ENCODE peak calls at places on chromosomes 1 and 21, in six cellular contexts. One of them, this sample, is unnamed.

GRCh38 chr1:24874611-24875225 is 55.4 kb downstream of the RUNX3 start:
- DNase-seq in K562: no peak
- DNase-seq in GM12878: no peak
- DNase-seq in HepG2: no peak
- DNase-seq in HCT116: no peak
- DNase-seq in H1: peak
- DNase-seq in this sample: no peak

GRCh38 chr1:157105988-157106812 is 6.6 kb upstream of the ETV3L start:
- DNase-seq in H1: no peak
- DNase-seq in GM12878: peak
- DNase-seq in HCT116: no peak
- DNase-seq in K562: no peak
- DNase-seq in HepG2: no peak
- DNase-seq in this sample: no peak

GRCh38 chr1:38991638-38992449 is 768 bp downstream of the AKIRIN1 start:
- DNase-seq in H1: no peak
- DNase-seq in K562: peak
- DNase-seq in HepG2: no peak
- DNase-seq in HCT116: no peak
- DNase-seq in GM12878: no peak
- DNase-seq in this sample: no peak

GRCh38 chr1:84859866-84860265 is 33.1 kb downstream of the LPAR3 start:
- DNase-seq in HCT116: no peak
- DNase-seq in HepG2: no peak
- DNase-seq in GM12878: no peak
- DNase-seq in H1: no peak
- DNase-seq in K562: no peak
- DNase-seq in this sample: no peak

GRCh38 chr1:8182034-8182761 is 135.7 kb upstream of the SLC45A1 start:
- DNase-seq in GM12878: peak
- DNase-seq in K562: no peak
- DNase-seq in HepG2: peak
- DNase-seq in HCT116: peak
- DNase-seq in H1: no peak
- DNase-seq in this sample: no peak

GRCh38 chr21:45339430-45340405 is 52.0 kb upstream of the POFUT2 start:
- DNase-seq in HCT116: no peak
- DNase-seq in H1: no peak
- DNase-seq in HepG2: no peak
- DNase-seq in K562: no peak
- DNase-seq in GM12878: no peak
- DNase-seq in this sample: no peak

GRCh38 chr1:201172999-201173610 is 17.5 kb upstream of the IGFN1 start:
- DNase-seq in H1: no peak
- DNase-seq in HCT116: no peak
- DNase-seq in K562: no peak
- DNase-seq in GM12878: no peak
- DNase-seq in HepG2: no peak
- DNase-seq in this sample: no peak

GRCh38 chr1:999797-1000356 is at the start of gene HES4:
- DNase-seq in GM12878: no peak
- DNase-seq in K562: peak
- DNase-seq in HepG2: peak
- DNase-seq in H1: peak
- DNase-seq in HCT116: peak
- DNase-seq in this sample: peak

GRCh38 chr1:73813726-73814125 is 384.2 kb downstream of the LRRIQ3 start:
- DNase-seq in HepG2: no peak
- DNase-seq in HCT116: no peak
- DNase-seq in GM12878: no peak
- DNase-seq in K562: no peak
- DNase-seq in H1: no peak
- DNase-seq in this sample: no peak

GRCh38 chr1:206471415-206471801 is 1.1 kb downstream of the IKBKE start:
- DNase-seq in K562: no peak
- DNase-seq in HCT116: no peak
- DNase-seq in HepG2: no peak
- DNase-seq in H1: no peak
- DNase-seq in GM12878: no peak
- DNase-seq in this sample: no peak

GRCh38 chr1:98903726-98904125 is 100.9 kb downstream of the PLPPR5 start:
- DNase-seq in HCT116: no peak
- DNase-seq in H1: no peak
- DNase-seq in GM12878: no peak
- DNase-seq in K562: no peak
- DNase-seq in HepG2: no peak
- DNase-seq in this sample: no peak

GRCh38 chr1:202586018-202586821 is 124.0 kb downstream of the SYT2 start:
- DNase-seq in HCT116: no peak
- DNase-seq in H1: no peak
- DNase-seq in K562: no peak
- DNase-seq in HepG2: peak
- DNase-seq in GM12878: peak
- DNase-seq in this sample: no peak

GRCh38 chr1:31390071-31390470 is 17.2 kb upstream of the FABP3 start:
- DNase-seq in K562: no peak
- DNase-seq in HCT116: no peak
- DNase-seq in GM12878: no peak
- DNase-seq in HepG2: no peak
- DNase-seq in H1: no peak
- DNase-seq in this sample: no peak

GRCh38 chr1:8317647-8318360 is at the start of gene SLC45A1:
- DNase-seq in H1: peak
- DNase-seq in K562: peak
- DNase-seq in HCT116: peak
- DNase-seq in HepG2: no peak
- DNase-seq in GM12878: no peak
- DNase-seq in this sample: no peak

GRCh38 chr1:93758842-93759515 is 77.3 kb upstream of the BCAR3 start:
- DNase-seq in HepG2: peak
- DNase-seq in K562: no peak
- DNase-seq in GM12878: no peak
- DNase-seq in HCT116: no peak
- DNase-seq in H1: no peak
- DNase-seq in this sample: no peak

GRCh38 chr1:82503805-82504204 is 703.1 kb downstream of the ADGRL2 start:
- DNase-seq in H1: no peak
- DNase-seq in K562: no peak
- DNase-seq in HepG2: no peak
- DNase-seq in GM12878: no peak
- DNase-seq in HCT116: no peak
- DNase-seq in this sample: no peak

GRCh38 chr1:192475329-192475728 is 100.2 kb upstream of the RGS1 start:
- DNase-seq in HepG2: no peak
- DNase-seq in HCT116: no peak
- DNase-seq in K562: no peak
- DNase-seq in H1: no peak
- DNase-seq in GM12878: no peak
- DNase-seq in this sample: no peak
- TF ChIP-seq ZNF274 in HepG2: no peak
- TF ChIP-seq ZNF274 in HCT116: no peak
- TF ChIP-seq ZNF274 in K562: no peak
- TF ChIP-seq ZNF274 in H1: no peak
- TF ChIP-seq ZNF274 in GM12878: no peak
- TF ChIP-seq ZNF274 in this sample: no peak

DNA sequence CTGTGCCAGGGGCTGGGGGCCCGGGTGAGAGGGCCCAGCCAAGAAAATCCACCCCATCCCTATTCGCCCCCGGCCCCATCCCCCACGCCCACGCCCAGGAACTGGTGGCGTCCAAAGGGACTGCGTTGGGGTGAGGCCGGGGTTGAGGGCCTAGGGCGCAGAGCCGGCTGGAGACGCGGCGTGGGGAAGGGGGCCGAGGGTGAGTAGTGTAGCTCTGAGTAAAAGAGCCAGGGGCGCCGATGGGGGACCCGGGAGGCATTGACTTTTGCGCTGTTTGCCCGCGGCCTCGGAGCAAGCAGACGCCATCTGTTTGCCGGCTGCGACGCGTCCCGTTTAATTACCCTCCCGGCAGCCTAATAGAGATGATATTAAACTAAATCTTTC is 3.5 kb upstream of the DMRTA2 start:
- DNase-seq in H1: peak
- DNase-seq in HepG2: no peak
- DNase-seq in GM12878: no peak
- DNase-seq in K562: no peak
- DNase-seq in HCT116: no peak
- DNase-seq in this sample: no peak
- TF ChIP-seq ZNF274 in H1: no peak
- TF ChIP-seq ZNF274 in HepG2: no peak
- TF ChIP-seq ZNF274 in GM12878: no peak
- TF ChIP-seq ZNF274 in K562: no peak
- TF ChIP-seq ZNF274 in HCT116: no peak
- TF ChIP-seq ZNF274 in this sample: no peak

DNA sequence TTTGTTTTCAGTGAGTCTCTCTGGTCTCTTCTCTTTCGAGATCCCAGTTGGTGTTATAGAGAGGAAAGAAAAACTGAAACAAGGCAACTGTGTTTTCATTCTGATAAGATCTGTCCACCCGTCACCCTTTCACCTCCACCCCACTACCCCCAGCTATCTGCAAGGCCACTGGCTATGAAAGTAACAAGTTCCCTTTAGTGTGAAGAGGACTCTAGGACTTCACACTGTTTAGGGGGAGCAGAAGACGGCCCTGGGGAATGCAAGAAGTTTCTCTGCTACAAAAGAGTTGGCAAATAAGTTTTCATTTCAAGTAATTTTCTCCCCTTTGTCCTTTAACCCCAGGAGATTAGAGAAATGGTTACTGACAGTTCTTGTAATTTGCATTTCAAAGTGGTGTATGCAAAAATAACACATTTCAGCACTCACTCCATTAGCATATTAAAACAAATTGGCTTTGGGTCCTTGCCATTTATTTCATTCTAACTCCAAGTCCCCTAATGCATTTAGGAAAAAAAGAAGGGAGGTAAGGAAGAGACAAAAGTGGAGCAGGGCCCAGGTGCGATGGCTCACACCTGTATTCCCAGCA is 79.6 kb upstream of the PPM1J start:
- DNase-seq in K562: peak
- DNase-seq in HCT116: no peak
- DNase-seq in GM12878: no peak
- DNase-seq in H1: no peak
- DNase-seq in HepG2: no peak
- DNase-seq in this sample: no peak
- TF ChIP-seq ZNF274 in K562: no peak
- TF ChIP-seq ZNF274 in HCT116: no peak
- TF ChIP-seq ZNF274 in GM12878: no peak
- TF ChIP-seq ZNF274 in H1: no peak
- TF ChIP-seq ZNF274 in HepG2: no peak
- TF ChIP-seq ZNF274 in this sample: no peak

GRCh38 chr21:32278068-32278467 is 781 bp downstream of the MIS18A start:
- DNase-seq in HCT116: no peak
- DNase-seq in H1: no peak
- DNase-seq in HepG2: no peak
- DNase-seq in GM12878: no peak
- DNase-seq in K562: no peak
- DNase-seq in this sample: no peak

GRCh38 chr21:32283001-32283400 is 4.2 kb upstream of the MIS18A start:
- DNase-seq in HepG2: no peak
- DNase-seq in K562: no peak
- DNase-seq in GM12878: no peak
- DNase-seq in H1: no peak
- DNase-seq in HCT116: no peak
- DNase-seq in this sample: no peak

GRCh38 chr21:32278518-32279376 is at the start of gene MIS18A:
- DNase-seq in HepG2: peak
- DNase-seq in H1: peak
- DNase-seq in GM12878: peak
- DNase-seq in HCT116: peak
- DNase-seq in K562: peak
- DNase-seq in this sample: peak

GRCh38 chr21:32279377-32279680 is 480 bp upstream of the MIS18A start:
- DNase-seq in K562: no peak
- DNase-seq in GM12878: no peak
- DNase-seq in HCT116: no peak
- DNase-seq in H1: no peak
- DNase-seq in HepG2: no peak
- DNase-seq in this sample: no peak

DNA sequence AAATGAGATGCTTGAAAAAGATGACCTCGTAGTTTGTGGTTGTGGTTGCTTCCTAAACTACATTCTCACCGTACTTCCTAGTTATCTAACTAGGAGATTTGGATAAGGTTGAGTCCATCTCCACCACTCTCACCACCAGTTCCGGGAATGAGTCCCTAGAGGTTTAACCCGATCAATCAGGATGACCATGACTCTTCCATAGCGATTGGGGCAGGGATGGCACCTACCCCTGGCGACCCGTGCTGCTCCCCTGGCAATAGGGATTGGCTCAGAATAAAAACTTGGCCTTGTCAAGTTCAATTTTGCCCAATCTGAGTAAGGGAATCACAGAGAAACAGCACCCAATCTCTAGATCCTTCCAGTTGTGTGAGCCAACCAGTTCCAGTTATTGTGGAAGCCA is 2.7 kb upstream of the MIS18A start:
- DNase-seq in HepG2: no peak
- DNase-seq in K562: no peak
- DNase-seq in HCT116: no peak
- DNase-seq in GM12878: no peak
- DNase-seq in H1: no peak
- DNase-seq in this sample: no peak
- TF ChIP-seq ZNF274 in HepG2: no peak
- TF ChIP-seq ZNF274 in K562: no peak
- TF ChIP-seq ZNF274 in HCT116: no peak
- TF ChIP-seq ZNF274 in GM12878: no peak
- TF ChIP-seq ZNF274 in H1: no peak
- TF ChIP-seq ZNF274 in this sample: no peak

DNA sequence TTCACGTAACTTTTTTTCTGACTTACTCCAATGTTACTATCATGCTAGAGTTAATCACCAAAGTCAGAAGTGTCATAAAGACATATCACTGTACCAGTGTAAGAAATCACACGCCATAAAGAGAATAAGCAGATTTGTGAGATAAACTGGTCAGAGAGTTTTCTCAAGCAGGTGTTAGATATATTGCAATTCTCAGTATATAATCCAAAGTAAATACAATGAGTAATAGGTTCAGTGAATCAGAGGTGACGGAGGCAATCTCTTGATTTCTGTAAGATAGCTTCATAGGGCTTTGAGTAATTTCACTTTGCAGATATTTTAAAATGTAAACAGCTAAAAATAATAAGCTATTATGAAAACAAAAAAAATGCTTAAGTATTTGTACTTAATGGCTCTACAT is 118.8 kb downstream of the USP25 start:
- DNase-seq in GM12878: no peak
- DNase-seq in HCT116: no peak
- DNase-seq in K562: no peak
- DNase-seq in HepG2: no peak
- DNase-seq in H1: no peak
- DNase-seq in this sample: no peak
- TF ChIP-seq ZNF274 in GM12878: no peak
- TF ChIP-seq ZNF274 in HCT116: no peak
- TF ChIP-seq ZNF274 in K562: no peak
- TF ChIP-seq ZNF274 in HepG2: no peak
- TF ChIP-seq ZNF274 in H1: no peak
- TF ChIP-seq ZNF274 in this sample: no peak

GRCh38 chr1:197486948-197487347 is 218.9 kb downstream of the CRB1 start:
- DNase-seq in GM12878: no peak
- DNase-seq in HepG2: no peak
- DNase-seq in K562: no peak
- DNase-seq in H1: no peak
- DNase-seq in HCT116: no peak
- DNase-seq in this sample: no peak
- TF ChIP-seq ZNF274 in GM12878: no peak
- TF ChIP-seq ZNF274 in HepG2: no peak
- TF ChIP-seq ZNF274 in K562: no peak
- TF ChIP-seq ZNF274 in H1: no peak
- TF ChIP-seq ZNF274 in HCT116: no peak
- TF ChIP-seq ZNF274 in this sample: no peak

This sample was measured in NT2/D1.